ENCODE peak calls at places on chromosome 5, in five cellular contexts. J is endodermal cell, Z is dorsolateral prefrontal cortex, A is HCT116, L is prostate gland. W is an unnamed sample.
A peak's percentile ranks its signal among the peaks of the same experiment; 100 is the strongest.

GRCh38 chr5:85077581-85077980 is 692.9 kb upstream of the EDIL3 start:
- DNase-seq in A (no peak), J (no peak), L (no peak), Z (no peak), W (no peak)

GRCh38 chr5:82641362-82641988 is 363.3 kb upstream of the RPS23 start:
- DNase-seq in L (peak; percentile 79), A (peak; percentile 73), J (peak; percentile 54), Z (no peak), W (peak; percentile 94)

GRCh38 chr5:56574778-56575177 is 240.6 kb upstream of the MAP3K1 start:
- DNase-seq in Z (no peak), A (no peak), L (no peak), J (no peak), W (no peak)

GRCh38 chr5:77898385-77898784 is 122.2 kb upstream of the TBCA start:
- DNase-seq in J (no peak), L (no peak), A (no peak), Z (peak; percentile 80), W (no peak)

GRCh38 chr5:1097381-1097893 is 14.4 kb downstream of the SLC12A7 start:
- DNase-seq in L (no peak), Z (no peak), A (no peak), J (no peak), W (no peak)

GRCh38 chr5:57302164-57302563 is 128.3 kb downstream of the GPBP1 start:
- DNase-seq in Z (no peak), J (peak; percentile 49), A (peak; percentile 93), L (no peak), W (peak; percentile 90)

GRCh38 chr5:55604611-55605067 is 69.9 kb upstream of the PLPP1 start:
- DNase-seq in A (no peak), Z (no peak), J (no peak), L (no peak), W (peak; percentile 9)

GRCh38 chr5:55821731-55822512 is 29.2 kb upstream of the IL31RA start:
- DNase-seq in J (peak; percentile 74), Z (no peak), L (no peak), A (no peak), W (no peak)

GRCh38 chr5:156704139-156704538 is 146.0 kb upstream of the PPP1R2B start:
- DNase-seq in A (no peak), L (no peak), Z (no peak), J (no peak), W (no peak)

GRCh38 chr5:34484190-34484589 is 171.9 kb upstream of the RAI14 start:
- DNase-seq in J (no peak), Z (no peak), A (no peak), L (no peak), W (no peak)

GRCh38 chr5:177373806-177374205 is 10.4 kb upstream of the SLC34A1 start:
- DNase-seq in J (no peak), L (peak; percentile 85), A (no peak), Z (no peak), W (no peak)

GRCh38 chr5:68112658-68113057 is 102.9 kb upstream of the PIK3R1 start:
- DNase-seq in A (no peak), L (no peak), Z (no peak), J (no peak), W (no peak)

GRCh38 chr5:6347673-6348072 is 30.7 kb downstream of the MED10 start:
- DNase-seq in L (no peak), A (no peak), Z (no peak), J (no peak), W (no peak)

GRCh38 chr5:176201811-176202210 is 36.4 kb upstream of the SIMC1 start:
- DNase-seq in Z (no peak), A (no peak), J (peak; percentile 8), L (no peak), W (no peak)

GRCh38 chr5:107570805-107571531 is 99.8 kb downstream of the EFNA5 start:
- DNase-seq in J (peak; percentile 80), A (no peak), Z (no peak), L (no peak), W (peak; percentile 67)

GRCh38 chr5:3163626-3164025 is 412.1 kb upstream of the IRX2 start:
- DNase-seq in J (no peak), A (no peak), Z (no peak), L (no peak), W (no peak)

GRCh38 chr5:142845402-142845901 is 75.3 kb downstream of the ARHGAP26 start:
- DNase-seq in J (no peak), Z (no peak), A (no peak), L (no peak), W (no peak)
- TF ChIP-seq CTCF in J (peak; percentile 16), Z (no peak), A (no peak), L (no peak), W (no peak)

GRCh38 chr5:158911693-158912363 is 187.9 kb downstream of the EBF1 start:
- DNase-seq in J (no peak), L (no peak), A (no peak), Z (no peak), W (no peak)
- TF ChIP-seq CTCF in J (no peak), L (no peak), A (no peak), Z (no peak), W (no peak)

DNA sequence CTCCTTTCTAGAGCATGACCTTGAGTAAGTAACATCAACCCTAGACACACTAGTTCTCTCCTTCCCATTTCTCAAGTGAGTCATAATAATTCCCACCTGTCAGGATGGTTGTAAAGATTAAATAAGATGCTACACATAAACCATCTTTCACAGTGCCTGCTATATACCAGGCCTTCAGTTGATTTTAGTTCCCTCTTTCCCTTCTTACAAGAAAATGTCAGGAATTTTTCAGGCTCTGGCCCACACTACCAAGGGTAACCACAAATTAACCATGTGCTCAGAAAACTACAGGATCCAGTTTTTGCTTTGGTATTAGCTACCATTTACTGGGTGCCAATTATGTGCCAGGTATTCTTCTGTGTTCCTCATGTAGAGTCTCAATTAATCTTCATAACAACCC is 42.7 kb upstream of the RARS1 start:
- DNase-seq in J (no peak), A (no peak), L (no peak), Z (no peak), W (no peak)
- TF ChIP-seq CTCF in J (no peak), A (no peak), L (no peak), Z (no peak), W (no peak)

GRCh38 chr5:102781786-102782185 is 26.7 kb downstream of the PAM start:
- DNase-seq in L (no peak), J (no peak), Z (no peak), A (no peak), W (no peak)

GRCh38 chr5:102781359-102781758 is 26.3 kb downstream of the PAM start:
- DNase-seq in A (no peak), Z (no peak), L (no peak), J (no peak), W (no peak)

GRCh38 chr5:102772273-102772672 is 17.2 kb downstream of the PAM start:
- DNase-seq in Z (no peak), A (no peak), L (no peak), J (no peak), W (no peak)

GRCh38 chr5:102778478-102778877 is 23.4 kb downstream of the PAM start:
- DNase-seq in A (no peak), L (no peak), Z (no peak), J (no peak), W (peak; percentile 58)

GRCh38 chr5:102777099-102777498 is 22.0 kb downstream of the PAM start:
- DNase-seq in L (no peak), A (no peak), Z (no peak), J (no peak), W (no peak)
- TF ChIP-seq CTCF in L (no peak), A (no peak), Z (no peak), J (no peak), W (no peak)

GRCh38 chr5:180618830-180619562 is 27.7 kb upstream of the SCGB3A1 start:
- DNase-seq in A (no peak), Z (no peak), L (no peak), J (peak; percentile 91), W (no peak)
- TF ChIP-seq CTCF in A (no peak), Z (peak; percentile 33), L (no peak), J (peak; percentile 82), W (peak; percentile 30)

DNA sequence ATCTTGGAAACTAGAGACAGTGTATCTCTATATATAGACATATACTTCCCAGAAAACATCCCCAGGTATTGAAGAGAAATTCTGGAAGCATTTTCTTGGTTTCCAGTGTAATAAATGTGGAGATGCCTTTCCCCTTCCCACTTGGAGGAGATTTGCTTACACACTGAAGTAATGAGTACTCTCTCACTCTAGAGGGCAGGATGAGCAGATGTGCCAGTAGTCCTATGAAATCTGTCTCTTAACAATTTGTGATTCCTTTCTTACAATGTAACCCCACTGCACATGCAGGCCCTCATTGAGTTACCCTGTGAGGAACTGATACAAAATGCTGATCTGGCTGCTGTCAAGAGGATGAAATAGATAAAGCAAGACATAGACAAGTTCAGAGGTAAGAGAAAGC is 567.2 kb downstream of the SLCO4C1 start:
- DNase-seq in A (peak; percentile 19), L (no peak), J (no peak), Z (no peak), W (peak; percentile 22)
- TF ChIP-seq CTCF in A (peak; percentile 47), L (no peak), J (peak; percentile 70), Z (no peak), W (no peak)

GRCh38 chr5:136689563-136689962 is 324.2 kb upstream of the TRPC7 start:
- DNase-seq in A (no peak), L (no peak), Z (no peak), J (no peak), W (no peak)

DNA sequence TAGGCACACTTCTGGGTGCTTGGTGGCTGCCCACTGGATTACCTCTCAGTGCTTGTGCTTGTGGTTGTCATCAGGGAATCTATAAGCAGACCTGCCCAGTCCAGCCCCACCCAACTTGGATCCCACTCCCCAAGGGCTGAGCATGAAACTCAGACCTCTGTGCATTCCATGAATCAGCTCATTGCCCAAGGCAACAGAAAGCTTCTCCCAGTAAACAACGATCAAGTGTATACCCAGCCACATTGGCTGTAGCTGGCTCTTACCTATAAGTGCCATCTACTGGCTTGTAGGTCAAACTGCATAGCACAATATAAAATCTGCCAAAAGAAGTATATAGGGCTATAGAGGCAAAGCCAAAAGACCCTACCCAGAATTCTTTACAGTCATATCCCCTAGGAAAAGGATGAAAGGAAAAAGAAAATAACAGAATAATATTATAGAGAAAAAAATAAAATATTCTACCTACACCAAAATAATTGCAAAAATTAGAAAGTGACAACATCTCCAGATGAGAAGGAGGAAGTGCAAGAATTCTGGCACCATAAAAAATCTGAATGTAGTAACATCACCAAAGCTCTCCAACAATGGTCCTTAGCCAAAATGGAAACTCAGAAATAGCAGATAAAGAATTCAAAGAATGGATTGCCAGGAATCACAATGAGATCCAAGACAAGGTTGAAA is 321.0 kb upstream of the TRPC7 start:
- DNase-seq in A (no peak), Z (no peak), L (no peak), J (peak; percentile 62), W (peak; percentile 55)
- TF ChIP-seq CTCF in A (peak; percentile 55), Z (no peak), L (no peak), J (peak; percentile 83), W (peak; percentile 56)

W was measured in MCF 10A.